ENCODE peak calls at places on chromosomes 13 and 19, in nine cellular contexts. X, N, P, B, A, Z, U, V and I are unnamed samples.

GRCh38 chr19:42850981-42851717 is 28.4 kb downstream of the PSG1 start:
- DNase-seq in B (no peak), Z (no peak), N (no peak), P (no peak), U (no peak), X (peak), A (no peak), V (peak), I (peak)

GRCh38 chr19:5691205-5691929 is 1.3 kb downstream of the RPL36 start:
- DNase-seq in P (no peak), A (peak), Z (no peak), V (peak), U (peak), X (peak), N (no peak), B (peak), I (peak)

GRCh38 chr19:43594710-43595604 is 977 bp downstream of the IRGQ start:
- DNase-seq in X (peak), Z (no peak), B (peak), N (peak), V (peak), P (no peak), U (peak), A (peak), I (peak)

GRCh38 chr19:15263361-15263985 is 31.2 kb upstream of the EPHX3 start:
- DNase-seq in V (no peak), B (no peak), P (no peak), N (no peak), U (no peak), Z (no peak), A (no peak), X (no peak), I (no peak)

GRCh38 chr13:80084086-80084676 is 256.7 kb downstream of the SPRY2 start:
- DNase-seq in X (no peak), Z (no peak), V (peak), U (no peak), N (no peak), A (no peak), P (no peak), B (peak), I (peak)

GRCh38 chr13:44884076-44884729 is 105.1 kb downstream of the NUFIP1 start:
- DNase-seq in P (no peak), N (no peak), X (no peak), A (no peak), U (no peak), B (no peak), V (peak), Z (no peak), I (peak)

GRCh38 chr19:6298413-6298812 is 18.6 kb upstream of the MLLT1 start:
- DNase-seq in A (no peak), B (no peak), N (no peak), Z (no peak), V (no peak), U (no peak), P (no peak), X (no peak), I (no peak)

GRCh38 chr19:40284501-40285352 is at the start of gene AKT2:
- DNase-seq in P (peak), B (peak), N (peak), V (peak), X (peak), U (peak), A (peak), Z (no peak), I (no peak)

GRCh38 chr19:56573914-56574313 is 6.6 kb downstream of the ZNF470 start:
- DNase-seq in P (no peak), X (no peak), Z (no peak), N (no peak), U (no peak), B (no peak), V (no peak), A (no peak), I (no peak)

GRCh38 chr13:113186061-113186900 is 22.2 kb downstream of the PCID2 start:
- DNase-seq in Z (no peak), V (no peak), A (no peak), P (no peak), U (no peak), X (no peak), B (no peak), N (no peak), I (no peak)

GRCh38 chr13:35711909-35712308 is 235.4 kb upstream of the MAB21L1 start:
- DNase-seq in P (no peak), X (no peak), N (no peak), Z (no peak), U (no peak), V (no peak), B (no peak), A (no peak), I (no peak)

GRCh38 chr13:21850013-21851006 is 179.4 kb downstream of the FGF9 start:
- DNase-seq in A (no peak), U (no peak), V (peak), P (no peak), B (no peak), Z (no peak), X (no peak), N (no peak), I (no peak)

GRCh38 chr19:7140137-7140536 is 70.6 kb downstream of the ZNF557 start:
- DNase-seq in N (no peak), Z (no peak), U (no peak), V (no peak), A (no peak), B (no peak), X (no peak), P (no peak), I (no peak)

GRCh38 chr13:51919531-51919930 is 57.8 kb downstream of the CCDC70 start:
- DNase-seq in X (no peak), B (peak), A (no peak), Z (peak), P (no peak), N (no peak), V (no peak), U (no peak), I (no peak)

GRCh38 chr19:543912-544608 is at the start of gene GZMM:
- DNase-seq in A (peak), V (no peak), Z (no peak), B (no peak), U (peak), N (peak), X (no peak), P (no peak), I (no peak)

GRCh38 chr19:53865918-53866696 is 1.6 kb upstream of the MYADM start:
- DNase-seq in Z (peak), A (peak), N (peak), V (peak), B (no peak), P (peak), U (no peak), X (peak), I (no peak)

GRCh38 chr13:109785892-109786450 is 412 bp downstream of the IRS2 start:
- DNase-seq in B (peak), U (no peak), V (no peak), X (peak), Z (no peak), N (no peak), A (no peak), P (no peak), I (no peak)

GRCh38 chr19:6020972-6021805 is 43.2 kb upstream of the RANBP3 start:
- DNase-seq in U (no peak), B (peak), A (no peak), Z (no peak), N (no peak), P (no peak), V (no peak), X (no peak), I (no peak)

GRCh38 chr13:25890671-25891212 is 161.1 kb downstream of the SHISA2 start:
- DNase-seq in N (no peak), A (no peak), V (no peak), Z (no peak), P (no peak), U (no peak), B (no peak), X (no peak), I (no peak)

GRCh38 chr13:40402931-40403412 is 263.5 kb downstream of the FOXO1 start:
- DNase-seq in X (no peak), B (no peak), A (no peak), Z (no peak), N (no peak), P (no peak), V (peak), U (no peak), I (no peak)

GRCh38 chr13:113333076-113333475 is 30.9 kb downstream of the GRTP1 start:
- DNase-seq in Z (no peak), U (no peak), P (no peak), X (no peak), N (no peak), V (no peak), B (no peak), A (no peak), I (no peak)

GRCh38 chr19:708154-709141 is at the start of gene PALM:
- DNase-seq in N (no peak), X (peak), A (no peak), Z (no peak), P (no peak), V (no peak), B (peak), U (no peak), I (no peak)